ENCODE peak calls at places on chromosomes 16 and 17, in five cellular contexts. E, Z, A, W and C are unnamed samples.

GRCh38 chr16:50068550-50068949 is 2.8 kb downstream of the HEATR3 start:
- DNase-seq in W (no peak), A (peak; percentile 63), E (no peak), Z (no peak), C (no peak)

GRCh38 chr17:65173284-65173793 is 36.2 kb downstream of the RGS9 start:
- DNase-seq in E (no peak), W (peak; percentile 39), A (peak; percentile 49), Z (peak; percentile 83), C (peak; percentile 5)

GRCh38 chr16:77588389-77588788 is 133.9 kb upstream of the NUDT7 start:
- DNase-seq in E (no peak), W (no peak), Z (no peak), A (no peak), C (no peak)

GRCh38 chr17:29572691-29573557 is 4.4 kb downstream of the TP53I13 start:
- DNase-seq in W (no peak), Z (peak; percentile 83), E (peak; percentile 84), A (peak; percentile 47), C (no peak)

GRCh38 chr17:79201536-79202227 is 127.1 kb downstream of the ENGASE start:
- DNase-seq in W (peak; percentile 55), E (no peak), Z (no peak), A (no peak), C (no peak)

GRCh38 chr16:9092963-9093477 is 1.6 kb downstream of the HAPSTR1 start:
- DNase-seq in Z (peak; percentile 86), W (peak; percentile 67), E (peak; percentile 62), A (no peak), C (peak; percentile 14)

GRCh38 chr16:27174007-27174406 is 29.3 kb upstream of the KDM8 start:
- DNase-seq in E (no peak), W (no peak), Z (peak; percentile 85), A (no peak), C (peak; percentile 63)

GRCh38 chr17:67629963-67630320 is 87.8 kb upstream of the NOL11 start:
- DNase-seq in E (no peak), A (peak; percentile 84), W (peak; percentile 45), Z (no peak), C (no peak)

GRCh38 chr16:56364865-56365264 is 60.5 kb downstream of the AMFR start:
- DNase-seq in Z (no peak), A (no peak), E (no peak), W (no peak), C (no peak)

GRCh38 chr17:61467416-61468262 is 15.4 kb downstream of the TBX4 start:
- DNase-seq in A (peak; percentile 58), Z (peak; percentile 71), E (no peak), W (peak; percentile 78), C (no peak)

GRCh38 chr17:6510321-6511023 is 45.9 kb downstream of the PITPNM3 start:
- DNase-seq in W (no peak), A (no peak), E (no peak), Z (no peak), C (no peak)

GRCh38 chr16:65878347-65878746 is 488.1 kb upstream of the CDH5 start:
- DNase-seq in E (no peak), Z (no peak), A (no peak), W (no peak), C (no peak)

GRCh38 chr17:73634629-73635028 is 9.6 kb downstream of the SDK2 start:
- DNase-seq in A (no peak), Z (no peak), E (peak; percentile 3), W (no peak), C (peak; percentile 27)

GRCh38 chr17:3968017-3968416 is 3.8 kb upstream of the ATP2A3 start:
- DNase-seq in A (no peak), E (no peak), Z (no peak), W (no peak), C (no peak)

GRCh38 chr17:48162305-48162934 is 54.9 kb downstream of the SNX11 start:
- DNase-seq in A (no peak), W (peak; percentile 49), E (no peak), Z (no peak), C (no peak)

GRCh38 chr16:22317625-22318024 is 20.4 kb downstream of the POLR3E start:
- DNase-seq in A (no peak), Z (no peak), W (no peak), E (no peak), C (no peak)

GRCh38 chr17:63685021-63685420 is 14.9 kb downstream of the LIMD2 start:
- DNase-seq in E (no peak), W (no peak), Z (no peak), A (no peak), C (peak; percentile 92)

GRCh38 chr16:78815713-78816112 is 716.3 kb downstream of the WWOX start:
- DNase-seq in E (no peak), Z (no peak), A (no peak), W (no peak), C (no peak)

GRCh38 chr16:56824335-56824734 is 40.7 kb upstream of the SLC12A3 start:
- DNase-seq in W (peak; percentile 44), A (no peak), Z (no peak), E (no peak), C (no peak)

GRCh38 chr17:50440838-50441829 is 15.1 kb downstream of the ACSF2 start:
- DNase-seq in A (no peak), E (no peak), W (no peak), Z (no peak), C (no peak)

GRCh38 chr17:1969712-1970111 is 55.4 kb downstream of the RTN4RL1 start:
- DNase-seq in Z (no peak), A (no peak), E (no peak), W (no peak), C (no peak)

GRCh38 chr16:87951550-87952538 is 610 bp downstream of the BANP start:
- DNase-seq in E (peak; percentile 72), Z (no peak), A (peak; percentile 18), W (peak; percentile 29), C (no peak)

GRCh38 chr17:38416840-38417209 is 11.4 kb upstream of the ARHGAP23 start:
- DNase-seq in A (no peak), E (no peak), W (no peak), Z (no peak), C (no peak)

GRCh38 chr17:42653179-42654124 is 5.6 kb upstream of the TUBG2 start:
- DNase-seq in E (peak; percentile 85), A (peak; percentile 78), Z (no peak), W (peak; percentile 92), C (peak; percentile 49)

GRCh38 chr17:64617125-64617780 is 44.9 kb downstream of the SMURF2 start:
- DNase-seq in W (no peak), Z (no peak), A (no peak), E (no peak), C (no peak)

GRCh38 chr17:55416470-55417052 is 5.1 kb downstream of the MMD start:
- DNase-seq in Z (no peak), E (no peak), W (no peak), A (peak; percentile 31), C (no peak)

GRCh38 chr16:69741951-69742904 is 12.5 kb downstream of the NOB1 start:
- DNase-seq in Z (peak; percentile 80), E (peak; percentile 86), W (no peak), A (peak; percentile 53), C (peak; percentile 78)

GRCh38 chr16:24124291-24124690 is 131.8 kb upstream of the CACNG3 start:
- DNase-seq in A (no peak), W (no peak), E (no peak), Z (no peak), C (no peak)

GRCh38 chr16:24130494-24131085 is 125.5 kb upstream of the CACNG3 start:
- DNase-seq in E (no peak), W (no peak), A (no peak), Z (no peak), C (no peak)

GRCh38 chr16:24129412-24129918 is 126.7 kb upstream of the CACNG3 start:
- DNase-seq in A (no peak), W (no peak), E (no peak), Z (no peak), C (no peak)

GRCh38 chr16:24123275-24123674 is 132.9 kb upstream of the CACNG3 start:
- DNase-seq in A (no peak), Z (no peak), W (no peak), E (no peak), C (no peak)

DNA sequence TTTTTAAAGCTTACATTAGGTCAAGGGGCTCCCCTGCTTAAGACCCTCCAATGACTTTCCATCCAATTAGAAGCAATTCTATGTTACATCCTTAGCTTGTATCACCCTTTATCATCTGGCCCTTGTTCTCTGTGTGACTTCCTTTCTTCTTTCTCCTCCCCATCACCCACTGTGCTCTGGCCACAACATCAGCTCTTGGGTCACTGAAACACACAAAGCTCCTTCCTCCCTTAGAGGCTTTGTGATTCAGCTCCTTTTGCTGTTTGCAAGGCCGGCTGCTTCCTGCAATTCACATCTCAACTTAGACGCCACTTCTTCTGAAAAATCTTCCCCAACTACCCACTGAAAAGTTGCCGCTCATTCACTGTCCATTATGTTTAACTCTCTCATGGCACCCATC is 130.9 kb upstream of the CACNG3 start:
- DNase-seq in Z (no peak), W (no peak), E (no peak), A (no peak), C (no peak)
- H3K27me3 ChIP-seq in Z (no peaks in the 10 kb centered on the region), W (no peaks in the 10 kb centered on the region), E (no peaks in the 10 kb centered on the region), A (no peaks in the 10 kb centered on the region), C (no peaks in the 10 kb centered on the region)

DNA sequence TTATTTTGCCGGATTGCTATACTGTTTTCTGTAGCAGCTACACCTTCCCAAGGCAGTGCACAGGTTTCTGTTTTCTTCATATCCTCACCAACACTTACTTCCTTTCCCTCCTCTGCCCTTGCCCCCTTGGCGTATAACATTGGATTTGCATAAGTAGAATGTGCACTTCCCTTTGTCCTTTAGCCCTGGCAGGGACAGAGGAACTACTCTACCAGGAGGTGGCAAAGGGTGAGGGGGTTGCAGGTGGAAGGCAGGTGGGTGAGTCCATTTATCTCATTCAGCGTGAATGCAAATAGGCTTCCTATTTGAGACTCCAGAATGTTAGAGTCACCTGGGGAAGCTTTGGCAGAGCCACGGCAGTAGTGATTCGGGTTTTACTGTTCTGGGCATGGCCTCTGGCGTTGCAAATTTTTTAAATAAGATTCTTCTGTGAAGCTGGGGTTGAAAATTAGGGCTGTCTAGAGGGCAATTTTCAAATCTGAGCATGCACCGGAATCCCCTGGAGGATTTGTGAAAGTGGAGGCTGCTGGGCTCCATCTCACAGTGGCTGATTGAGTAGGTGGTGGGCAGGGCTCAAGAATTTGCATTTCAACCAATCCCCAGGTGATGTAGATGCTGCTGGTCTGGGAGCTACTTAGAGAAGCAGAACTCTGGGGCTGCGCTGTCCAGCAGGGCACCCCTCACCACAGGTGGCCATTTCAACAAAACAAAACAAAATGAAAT is 84.7 kb downstream of the PLCG2 start:
- DNase-seq in A (no peak), Z (no peak), E (no peak), W (peak; percentile 10), C (no peak)
- H3K27me3 ChIP-seq in A (no peaks in the 10 kb centered on the region), Z (no peaks in the 10 kb centered on the region), E (peaks cover 3% of the 10 kb centered on the region), W (no peaks in the 10 kb centered on the region), C (no peaks in the 10 kb centered on the region)

GRCh38 chr16:2966043-2966802 is 2.1 kb downstream of the KREMEN2 start:
- DNase-seq in W (no peak), Z (peak; percentile 73), A (no peak), E (no peak), C (no peak)
- H3K27me3 ChIP-seq in W (no peaks in the 10 kb centered on the region), Z (peaks cover 77% of the 10 kb centered on the region), A (peaks cover 51% of the 10 kb centered on the region), E (peaks cover 37% of the 10 kb centered on the region), C (no peaks in the 10 kb centered on the region)

DNA sequence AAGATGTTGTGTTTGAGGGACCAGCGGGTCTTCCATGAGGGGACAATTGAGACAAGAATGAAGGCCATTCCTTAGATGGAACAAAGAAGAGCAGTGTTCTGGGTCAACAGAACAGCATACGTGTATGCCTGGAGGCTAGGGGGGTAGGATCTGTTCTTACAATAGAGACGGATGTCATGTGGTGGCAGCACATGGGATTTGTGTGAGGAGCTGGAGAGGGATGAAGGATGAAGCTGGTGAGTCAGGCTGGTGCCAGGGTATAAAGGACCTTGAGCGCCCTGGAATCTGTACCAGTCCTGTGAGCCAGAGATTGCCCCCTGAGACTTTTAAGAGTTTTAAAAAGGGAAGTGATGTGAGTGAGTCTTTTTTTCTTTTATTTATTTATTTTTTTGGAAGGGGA is 22.8 kb upstream of the WFDC1 start:
- DNase-seq in A (no peak), W (no peak), E (no peak), Z (no peak), C (no peak)
- H3K27me3 ChIP-seq in A (peaks cover 12% of the 10 kb centered on the region), W (no peaks in the 10 kb centered on the region), E (no peaks in the 10 kb centered on the region), Z (no peaks in the 10 kb centered on the region), C (no peaks in the 10 kb centered on the region)

GRCh38 chr17:27354051-27354490 is 60.2 kb downstream of the WSB1 start:
- DNase-seq in Z (peak; percentile 85), E (no peak), W (no peak), A (no peak), C (no peak)
- H3K27me3 ChIP-seq in Z (no peaks in the 10 kb centered on the region), E (no peaks in the 10 kb centered on the region), W (no peaks in the 10 kb centered on the region), A (no peaks in the 10 kb centered on the region), C (no peaks in the 10 kb centered on the region)